ENCODE peak calls at places on chromosomes 7 and 10, in nine cellular contexts. M is KBM-7; A is activated T-helper 1 cell treated with anti-CD3 and anti-CD28 coated beads, Interleukin-2, amount 50 U/mL, for 16 hours; U is fibroblast of mammary gland; Z is activated CD4-positive, CD25-positive, alpha-beta regulatory T cell; O is breast epithelium; L is psoas muscle; G is Jurkat, Clone E6-1; P is hippocampal formation. Q is an unnamed sample.

GRCh38 chr7:17709127-17709526 is 231.2 kb downstream of the SNX13 start:
- DNase-seq in A (no peak), O (no peak), M (no peak), P (no peak), G (no peak), U (no peak), L (no peak), Z (no peak), Q (no peak)

GRCh38 chr7:522071-522937 is 2.7 kb upstream of the PDGFA start:
- DNase-seq in Z (no peak), L (no peak), M (peak), G (no peak), A (no peak), P (no peak), U (peak), O (no peak), Q (peak)

GRCh38 chr10:24962998-24963397 is 10.6 kb upstream of the PRTFDC1 start:
- DNase-seq in U (peak), G (no peak), L (no peak), A (no peak), M (no peak), Z (no peak), P (no peak), O (no peak), Q (no peak)

GRCh38 chr7:45679516-45679915 is 105.3 kb downstream of the ADCY1 start:
- DNase-seq in A (no peak), M (no peak), Z (no peak), O (no peak), G (no peak), L (peak), P (no peak), U (no peak), Q (no peak)

GRCh38 chr10:32237644-32238345 is 109.2 kb downstream of the EPC1 start:
- DNase-seq in A (no peak), U (peak), M (no peak), G (no peak), Z (no peak), L (no peak), O (no peak), P (no peak), Q (no peak)

GRCh38 chr10:124262249-124262865 is 156.4 kb downstream of the OAT start:
- DNase-seq in M (no peak), O (no peak), P (no peak), U (no peak), Z (no peak), G (no peak), A (no peak), L (no peak), Q (no peak)

GRCh38 chr7:108358553-108358952 is 97.7 kb downstream of the NRCAM start:
- DNase-seq in O (no peak), Z (no peak), A (no peak), U (peak), L (no peak), G (no peak), M (no peak), P (no peak), Q (no peak)

GRCh38 chr7:157299317-157299612 is 37.5 kb upstream of the DNAJB6 start:
- DNase-seq in M (no peak), G (no peak), A (no peak), L (no peak), U (no peak), O (no peak), P (no peak), Z (no peak), Q (no peak)

GRCh38 chr7:101936223-101936611 is 118.8 kb downstream of the CUX1 start:
- DNase-seq in G (no peak), L (no peak), A (no peak), Z (no peak), P (no peak), M (no peak), U (no peak), O (no peak), Q (no peak)

GRCh38 chr10:97830064-97830463 is 19.6 kb upstream of the GOLGA7B start:
- DNase-seq in Z (no peak), O (no peak), A (no peak), M (no peak), P (no peak), U (no peak), L (no peak), G (no peak), Q (peak)

GRCh38 chr7:1049006-1049741 is 4.8 kb downstream of the GPR146 start:
- DNase-seq in L (peak), U (no peak), P (no peak), O (no peak), A (no peak), Z (no peak), M (peak), G (no peak), Q (no peak)

GRCh38 chr7:105932835-105933477 is 30.1 kb upstream of the CDHR3 start:
- DNase-seq in O (no peak), A (no peak), G (no peak), Z (no peak), L (no peak), U (peak), M (no peak), P (peak), Q (peak)

GRCh38 chr10:116676633-116677032 is 55.9 kb downstream of the PNLIPRP2 start:
- DNase-seq in Z (no peak), P (no peak), L (no peak), G (no peak), U (no peak), O (no peak), A (no peak), M (no peak), Q (no peak)

GRCh38 chr7:132709971-132710567 is 133.8 kb upstream of the PLXNA4 start:
- DNase-seq in L (no peak), O (no peak), G (peak), M (peak), P (no peak), Z (peak), A (no peak), U (peak), Q (peak)

GRCh38 chr7:121810831-121811494 is 62.0 kb upstream of the PTPRZ1 start:
- DNase-seq in L (no peak), M (no peak), G (no peak), A (no peak), O (no peak), Z (no peak), U (no peak), P (no peak), Q (no peak)